ENCODE peak calls at places on chromosomes 13 and 19, in eight cellular contexts. I is NCI-H510A treated with DMSO at 0.1 percent for 48 hours; D is stimulated activated CD8-positive, alpha-beta memory T cell treated with anti-CD3 and anti-CD28 coated beads, Interleukin-15, amount 100 ng/mL, for 24 hours; X is activated T-cell treated with anti-CD3 and anti-CD28 coated beads for 1 hour; C is HT1080; R is AG20443; O is gastrocnemius medialis; Q is NB4. V is an unnamed sample.

GRCh38 chr13:48596128-48596429 is 57.6 kb upstream of the CYSLTR2 start:
- DNase-seq in Q (no peak), C (no peak), X (no peak), D (no peak), R (no peak), I (no peak), O (no peak), V (no peak)

GRCh38 chr19:900302-901111 is 7.2 kb downstream of the RNU6-9 start:
- DNase-seq in X (no peak), D (no peak), O (no peak), Q (no peak), R (peak), C (no peak), I (no peak), V (no peak)

GRCh38 chr19:6065685-6066365 is 44.5 kb downstream of the RFX2 start:
- DNase-seq in O (no peak), R (peak), X (peak), I (peak), Q (peak), D (no peak), C (no peak), V (no peak)

GRCh38 chr19:49818691-49819331 is 722 bp downstream of the MED25 start:
- DNase-seq in D (no peak), R (no peak), I (no peak), C (no peak), Q (no peak), O (no peak), X (no peak), V (no peak)

GRCh38 chr19:14517840-14518505 is at the start of gene DNAJB1:
- DNase-seq in R (peak), C (peak), X (peak), Q (peak), O (peak), D (no peak), I (peak), V (peak)

GRCh38 chr13:97944396-97945029 is 9.0 kb upstream of the IPO5 start:
- DNase-seq in O (no peak), Q (no peak), I (no peak), R (no peak), C (peak), D (no peak), X (no peak), V (no peak)

GRCh38 chr19:55384576-55385235 is 614 bp upstream of the TMEM238 start:
- DNase-seq in Q (peak), C (no peak), D (no peak), I (peak), R (no peak), O (no peak), X (no peak), V (no peak)

GRCh38 chr13:79621902-79622301 is 140.9 kb downstream of the NDFIP2 start:
- DNase-seq in R (no peak), O (no peak), Q (no peak), D (no peak), X (no peak), I (no peak), C (no peak), V (no peak)

GRCh38 chr13:64871742-64872141 is 2358.4 kb downstream of the PCDH9 start:
- DNase-seq in D (no peak), O (no peak), Q (no peak), X (no peak), R (no peak), C (no peak), I (no peak), V (no peak)

GRCh38 chr19:50331187-50332013 is 2.2 kb upstream of the KCNC3 start:
- DNase-seq in O (no peak), R (peak), C (no peak), X (no peak), I (no peak), Q (no peak), D (no peak), V (no peak)

GRCh38 chr19:17602872-17603552 is 47.6 kb downstream of the COLGALT1 start:
- DNase-seq in Q (no peak), X (no peak), R (no peak), I (no peak), O (no peak), C (no peak), D (no peak), V (no peak)

GRCh38 chr19:18596752-18597157 is 8.2 kb downstream of the REX1BD start:
- DNase-seq in C (no peak), X (no peak), I (no peak), O (no peak), D (no peak), Q (peak), R (no peak), V (no peak)

GRCh38 chr19:38853214-38853613 is 3.4 kb upstream of the HNRNPL start:
- DNase-seq in I (no peak), O (no peak), R (no peak), X (no peak), D (no peak), C (no peak), Q (no peak), V (no peak)

V was measured in midbrain.